ENCODE peak calls at places on chromosomes 11 and 22, in six cellular contexts. Z is A549, L is ovary, F is tibial nerve, G is stomach, Y is transverse colon. D is an unnamed sample.

GRCh38 chr22:33493476-33494205 is 426.6 kb downstream of the LARGE1 start:
- DNase-seq in L (no peak), F (no peak), G (no peak), Z (no peak), Y (no peak), D (no peak)

GRCh38 chr11:73716153-73717056 is 44.5 kb downstream of the RAB6A start:
- DNase-seq in Z (no peak), F (no peak), L (no peak), Y (no peak), G (no peak), D (no peak)

GRCh38 chr11:34609850-34610249 is 11.0 kb upstream of the EHF start:
- DNase-seq in G (no peak), F (no peak), L (no peak), Z (no peak), Y (no peak), D (no peak)

GRCh38 chr11:85096939-85097338 is 530.2 kb downstream of the DLG2 start:
- DNase-seq in L (no peak), Y (no peak), G (no peak), F (no peak), Z (no peak), D (no peak)

GRCh38 chr11:117928818-117929567 is at the start of gene TMPRSS13:
- DNase-seq in F (no peak), L (no peak), G (no peak), Z (no peak), Y (peak), D (peak)

GRCh38 chr22:35424761-35425160 is 24.8 kb downstream of the MCM5 start:
- DNase-seq in F (no peak), Z (no peak), G (no peak), L (peak), Y (no peak), D (no peak)

GRCh38 chr22:35587447-35587870 is 29.7 kb downstream of the MB start:
- DNase-seq in G (peak), L (no peak), Y (peak), F (no peak), Z (no peak), D (peak)

GRCh38 chr11:58763120-58763490 is 31.4 kb upstream of the GLYAT start:
- DNase-seq in G (no peak), Y (no peak), L (no peak), F (no peak), Z (no peak), D (no peak)

GRCh38 chr11:6544921-6545850 is 48.1 kb downstream of the DNHD1 start:
- DNase-seq in F (no peak), G (no peak), Z (no peak), L (no peak), Y (no peak), D (no peak)
- TF ChIP-seq EP300 in F (no peak), G (no peak), Z (no peak), L (no peak), Y (no peak), D (no peak)

GRCh38 chr22:43968614-43969013 is 13.4 kb downstream of the SAMM50 start:
- DNase-seq in Z (no peak), L (no peak), G (no peak), F (no peak), Y (no peak), D (peak)

GRCh38 chr22:43970037-43970747 is 14.9 kb downstream of the SAMM50 start:
- DNase-seq in G (peak), Y (no peak), L (no peak), F (no peak), Z (no peak), D (peak)

GRCh38 chr22:43967069-43967468 is 11.8 kb downstream of the SAMM50 start:
- DNase-seq in L (no peak), Y (no peak), F (no peak), G (no peak), Z (no peak), D (no peak)

GRCh38 chr22:43971112-43971511 is 15.9 kb downstream of the SAMM50 start:
- DNase-seq in F (no peak), G (no peak), Y (no peak), Z (no peak), L (no peak), D (peak)

GRCh38 chr22:43969021-43969878 is 14.0 kb downstream of the SAMM50 start:
- DNase-seq in L (no peak), F (no peak), G (no peak), Z (no peak), Y (no peak), D (peak)
- H3K4me3 ChIP-seq in L (no peak), F (no peak), G (no peak), Z (no peak), Y (no peak), D (no peak)

GRCh38 chr22:48256041-48256739 is 1493.7 kb downstream of the TBC1D22A start:
- DNase-seq in Z (no peak), G (no peak), Y (no peak), F (no peak), L (no peak), D (no peak)

GRCh38 chr22:48258108-48258705 is 1495.8 kb downstream of the TBC1D22A start:
- DNase-seq in F (no peak), G (no peak), Z (no peak), Y (no peak), L (no peak), D (no peak)

GRCh38 chr22:48258841-48259240 is 1496.4 kb downstream of the TBC1D22A start:
- DNase-seq in L (no peak), Z (no peak), Y (no peak), F (no peak), G (no peak), D (no peak)

GRCh38 chr22:48257690-48258065 is 1495.2 kb downstream of the TBC1D22A start:
- DNase-seq in Y (no peak), G (no peak), Z (no peak), F (no peak), L (no peak), D (no peak)

GRCh38 chr22:48256776-48257689 is 1494.6 kb downstream of the TBC1D22A start:
- DNase-seq in Y (no peak), F (no peak), L (no peak), Z (no peak), G (no peak), D (no peak)
- TF ChIP-seq EP300 in Y (no peak), F (no peak), L (no peak), Z (no peak), G (no peak), D (no peak)

GRCh38 chr11:46281374-46281831 is 3.9 kb downstream of the CREB3L1 start:
- DNase-seq in Y (peak), F (no peak), Z (no peak), L (peak), G (peak), D (peak)
- H3K4me3 ChIP-seq in Y (peak), F (no peak), Z (no peak), L (no peak), G (peak), D (no peak)

GRCh38 chr11:8831861-8832260 is 79.1 kb upstream of the AKIP1 start:
- DNase-seq in F (no peak), L (no peak), G (no peak), Z (no peak), Y (no peak), D (peak)
- TF ChIP-seq EP300 in F (no peak), L (no peak), G (no peak), Z (no peak), Y (no peak), D (no peak)

D was measured in sigmoid colon.